ENCODE peak calls at places on chromosomes 5 and 9, in six cellular contexts. One of them, this sample, is unnamed.
A peak's percentile ranks its signal among the peaks of the same experiment; 100 is the strongest.

GRCh38 chr5:61277781-61278180 is 54.3 kb upstream of the ZSWIM6 start:
- DNase-seq in cardiac muscle cell: no peak
- DNase-seq in neural crest cell: no peak
- DNase-seq in Caco-2: no peak
- DNase-seq in ovary: no peak
- DNase-seq in GM13977: no peak
- DNase-seq in this sample: no peak

GRCh38 chr9:112028242-112029221 is 131.9 kb downstream of the UGCG start:
- DNase-seq in cardiac muscle cell: no peak
- DNase-seq in neural crest cell: no peak
- DNase-seq in Caco-2: no peak
- DNase-seq in ovary: no peak
- DNase-seq in GM13977: peak; percentile 40
- DNase-seq in this sample: no peak

GRCh38 chr9:8208465-8208864 is 408.9 kb upstream of the DMAC1 start:
- DNase-seq in cardiac muscle cell: no peak
- DNase-seq in neural crest cell: no peak
- DNase-seq in Caco-2: no peak
- DNase-seq in ovary: no peak
- DNase-seq in GM13977: no peak
- DNase-seq in this sample: no peak

GRCh38 chr5:6350277-6351090 is 27.9 kb downstream of the MED10 start:
- DNase-seq in cardiac muscle cell: no peak
- DNase-seq in neural crest cell: no peak
- DNase-seq in Caco-2: no peak
- DNase-seq in ovary: no peak
- DNase-seq in GM13977: no peak
- DNase-seq in this sample: no peak

GRCh38 chr9:135144581-135145108 is 57.2 kb downstream of the OLFM1 start:
- DNase-seq in cardiac muscle cell: no peak
- DNase-seq in neural crest cell: no peak
- DNase-seq in Caco-2: no peak
- DNase-seq in ovary: no peak
- DNase-seq in GM13977: no peak
- DNase-seq in this sample: no peak

GRCh38 chr5:54544044-54544443 is 26.5 kb downstream of the SNX18 start:
- DNase-seq in cardiac muscle cell: no peak
- DNase-seq in neural crest cell: no peak
- DNase-seq in Caco-2: no peak
- DNase-seq in ovary: no peak
- DNase-seq in GM13977: no peak
- DNase-seq in this sample: no peak

GRCh38 chr5:7397005-7397546 is 1.1 kb downstream of the ADCY2 start:
- DNase-seq in cardiac muscle cell: no peak
- DNase-seq in neural crest cell: no peak
- DNase-seq in Caco-2: no peak
- DNase-seq in ovary: no peak
- DNase-seq in GM13977: no peak
- DNase-seq in this sample: no peak

GRCh38 chr9:71968541-71969090 is 57.2 kb downstream of the C9orf85 start:
- DNase-seq in cardiac muscle cell: no peak
- DNase-seq in neural crest cell: no peak
- DNase-seq in Caco-2: no peak
- DNase-seq in ovary: no peak
- DNase-seq in GM13977: no peak
- DNase-seq in this sample: no peak

GRCh38 chr9:128145951-128146351 is 3.3 kb upstream of the LCN2 start:
- DNase-seq in cardiac muscle cell: no peak
- DNase-seq in neural crest cell: no peak
- DNase-seq in Caco-2: no peak
- DNase-seq in ovary: no peak
- DNase-seq in GM13977: no peak
- DNase-seq in this sample: no peak

GRCh38 chr9:92147854-92148184 is 32.6 kb upstream of the SPTLC1 start:
- DNase-seq in cardiac muscle cell: no peak
- DNase-seq in neural crest cell: no peak
- DNase-seq in Caco-2: no peak
- DNase-seq in ovary: no peak
- DNase-seq in GM13977: no peak
- DNase-seq in this sample: no peak

GRCh38 chr9:134433101-134433500 is 106.8 kb downstream of the RXRA start:
- DNase-seq in cardiac muscle cell: peak; percentile 45
- DNase-seq in neural crest cell: no peak
- DNase-seq in Caco-2: no peak
- DNase-seq in ovary: peak; percentile 57
- DNase-seq in GM13977: no peak
- DNase-seq in this sample: no peak

GRCh38 chr9:136665111-136665703 is 2.5 kb downstream of the EGFL7 start:
- DNase-seq in cardiac muscle cell: peak; percentile 35
- DNase-seq in neural crest cell: peak; percentile 49
- DNase-seq in Caco-2: no peak
- DNase-seq in ovary: no peak
- DNase-seq in GM13977: peak; percentile 81
- DNase-seq in this sample: peak; percentile 52
- TF ChIP-seq CTCF in cardiac muscle cell: peak; percentile 28
- TF ChIP-seq CTCF in neural crest cell: peak; percentile 56
- TF ChIP-seq CTCF in Caco-2: peak; percentile 5
- TF ChIP-seq CTCF in ovary: no peak
- TF ChIP-seq CTCF in GM13977: peak; percentile 1
- TF ChIP-seq CTCF in this sample: peak; percentile 57

DNA sequence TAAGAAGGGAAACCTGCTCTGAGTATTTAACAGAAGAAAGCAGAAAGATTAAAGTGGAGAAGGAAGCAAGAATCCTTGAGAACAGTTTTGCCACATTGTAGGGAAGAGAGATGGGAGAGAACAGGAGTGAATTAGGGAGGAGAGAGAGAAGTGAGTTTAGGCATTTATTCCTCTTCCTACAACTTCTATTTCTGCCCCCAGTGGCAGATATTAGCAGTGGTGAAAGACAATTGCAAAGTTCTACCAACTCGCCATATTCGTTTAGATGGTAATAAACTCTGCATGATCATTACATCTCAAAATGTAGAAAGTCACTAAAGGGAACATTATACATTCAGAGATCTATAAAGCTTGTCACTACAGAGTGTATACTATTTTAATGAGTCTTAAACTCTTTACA is 440.1 kb upstream of the TRPC7 start:
- DNase-seq in cardiac muscle cell: no peak
- DNase-seq in neural crest cell: no peak
- DNase-seq in Caco-2: no peak
- DNase-seq in ovary: no peak
- DNase-seq in GM13977: no peak
- DNase-seq in this sample: no peak
- TF ChIP-seq CTCF in cardiac muscle cell: no peak
- TF ChIP-seq CTCF in neural crest cell: peak; percentile 30
- TF ChIP-seq CTCF in Caco-2: peak; percentile 33
- TF ChIP-seq CTCF in ovary: no peak
- TF ChIP-seq CTCF in GM13977: no peak
- TF ChIP-seq CTCF in this sample: peak; percentile 42

GRCh38 chr9:19373527-19373926 is 6.5 kb downstream of the RPS6 start:
- DNase-seq in cardiac muscle cell: no peak
- DNase-seq in neural crest cell: no peak
- DNase-seq in Caco-2: no peak
- DNase-seq in ovary: no peak
- DNase-seq in GM13977: no peak
- DNase-seq in this sample: no peak

GRCh38 chr9:19372576-19372975 is 7.5 kb downstream of the RPS6 start:
- DNase-seq in cardiac muscle cell: no peak
- DNase-seq in neural crest cell: no peak
- DNase-seq in Caco-2: no peak
- DNase-seq in ovary: no peak
- DNase-seq in GM13977: no peak
- DNase-seq in this sample: no peak

GRCh38 chr9:19369107-19369506 is 10.9 kb downstream of the RPS6 start:
- DNase-seq in cardiac muscle cell: no peak
- DNase-seq in neural crest cell: no peak
- DNase-seq in Caco-2: no peak
- DNase-seq in ovary: no peak
- DNase-seq in GM13977: no peak
- DNase-seq in this sample: no peak

GRCh38 chr9:19375536-19375935 is 4.5 kb downstream of the RPS6 start:
- DNase-seq in cardiac muscle cell: no peak
- DNase-seq in neural crest cell: no peak
- DNase-seq in Caco-2: no peak
- DNase-seq in ovary: no peak
- DNase-seq in GM13977: no peak
- DNase-seq in this sample: no peak

DNA sequence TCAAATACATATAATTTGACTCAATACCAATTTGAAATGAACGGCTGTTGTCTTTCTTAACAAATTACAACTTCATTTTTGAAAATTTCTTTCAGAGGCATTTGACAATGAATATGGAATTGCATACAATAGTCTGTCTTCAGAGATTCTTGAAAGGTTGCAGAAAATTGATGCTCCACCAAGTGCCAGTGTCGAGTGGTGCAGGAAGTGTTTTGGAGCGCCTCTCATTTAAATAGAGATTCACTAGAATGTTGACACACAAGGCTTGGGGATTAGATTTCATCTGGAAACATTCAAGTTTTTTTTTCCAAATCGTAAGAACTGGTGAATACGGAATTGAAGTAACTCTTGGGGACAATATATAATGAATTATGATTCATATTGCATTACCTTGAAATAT is 8.1 kb downstream of the RPS6 start:
- DNase-seq in cardiac muscle cell: no peak
- DNase-seq in neural crest cell: no peak
- DNase-seq in Caco-2: no peak
- DNase-seq in ovary: no peak
- DNase-seq in GM13977: no peak
- DNase-seq in this sample: no peak
- TF ChIP-seq CTCF in cardiac muscle cell: no peak
- TF ChIP-seq CTCF in neural crest cell: peak; percentile 30
- TF ChIP-seq CTCF in Caco-2: no peak
- TF ChIP-seq CTCF in ovary: no peak
- TF ChIP-seq CTCF in GM13977: no peak
- TF ChIP-seq CTCF in this sample: no peak

GRCh38 chr5:137341831-137342230 is 157.3 kb downstream of the SPOCK1 start:
- DNase-seq in cardiac muscle cell: no peak
- DNase-seq in neural crest cell: no peak
- DNase-seq in Caco-2: no peak
- DNase-seq in ovary: no peak
- DNase-seq in GM13977: no peak
- DNase-seq in this sample: no peak

GRCh38 chr5:137342764-137343163 is 156.4 kb downstream of the SPOCK1 start:
- DNase-seq in cardiac muscle cell: no peak
- DNase-seq in neural crest cell: no peak
- DNase-seq in Caco-2: no peak
- DNase-seq in ovary: no peak
- DNase-seq in GM13977: no peak
- DNase-seq in this sample: no peak

GRCh38 chr5:137345396-137345795 is 153.7 kb downstream of the SPOCK1 start:
- DNase-seq in cardiac muscle cell: no peak
- DNase-seq in neural crest cell: no peak
- DNase-seq in Caco-2: no peak
- DNase-seq in ovary: no peak
- DNase-seq in GM13977: no peak
- DNase-seq in this sample: no peak

GRCh38 chr5:137344021-137344420 is 155.1 kb downstream of the SPOCK1 start:
- DNase-seq in cardiac muscle cell: no peak
- DNase-seq in neural crest cell: no peak
- DNase-seq in Caco-2: no peak
- DNase-seq in ovary: no peak
- DNase-seq in GM13977: no peak
- DNase-seq in this sample: no peak

GRCh38 chr5:137344723-137345322 is 154.3 kb downstream of the SPOCK1 start:
- DNase-seq in cardiac muscle cell: peak; percentile 85
- DNase-seq in neural crest cell: peak; percentile 57
- DNase-seq in Caco-2: no peak
- DNase-seq in ovary: no peak
- DNase-seq in GM13977: peak; percentile 32
- DNase-seq in this sample: peak; percentile 25
- TF ChIP-seq CTCF in cardiac muscle cell: peak; percentile 88
- TF ChIP-seq CTCF in neural crest cell: peak; percentile 81
- TF ChIP-seq CTCF in Caco-2: peak; percentile 74
- TF ChIP-seq CTCF in ovary: no peak
- TF ChIP-seq CTCF in GM13977: peak; percentile 70
- TF ChIP-seq CTCF in this sample: peak; percentile 72

DNA sequence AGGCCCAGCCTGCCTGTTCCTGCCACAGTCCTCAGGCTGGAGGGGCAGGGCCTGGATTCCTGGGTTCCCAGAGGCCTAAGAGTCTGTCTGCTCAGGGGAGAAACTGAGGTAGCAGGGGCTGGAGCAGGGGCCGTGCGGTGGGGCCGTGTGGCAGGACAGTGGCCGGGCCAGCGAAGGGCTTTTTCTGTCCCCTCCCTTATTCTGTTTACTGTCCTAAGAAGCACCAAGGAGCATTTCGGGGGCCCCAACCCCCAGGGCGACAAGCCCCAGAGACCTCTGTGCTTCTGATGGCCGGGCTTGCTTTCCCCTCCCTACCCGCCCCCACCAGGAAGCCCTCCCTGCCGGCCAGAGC is 6.8 kb upstream of the ASB6 start:
- DNase-seq in cardiac muscle cell: no peak
- DNase-seq in neural crest cell: no peak
- DNase-seq in Caco-2: no peak
- DNase-seq in ovary: peak; percentile 12
- DNase-seq in GM13977: no peak
- DNase-seq in this sample: no peak
- TF ChIP-seq CTCF in cardiac muscle cell: no peak
- TF ChIP-seq CTCF in neural crest cell: no peak
- TF ChIP-seq CTCF in Caco-2: no peak
- TF ChIP-seq CTCF in ovary: no peak
- TF ChIP-seq CTCF in GM13977: no peak
- TF ChIP-seq CTCF in this sample: no peak

GRCh38 chr5:72917371-72917776 is 38.5 kb upstream of the FCHO2 start:
- DNase-seq in cardiac muscle cell: no peak
- DNase-seq in neural crest cell: no peak
- DNase-seq in Caco-2: no peak
- DNase-seq in ovary: no peak
- DNase-seq in GM13977: no peak
- DNase-seq in this sample: no peak
- TF ChIP-seq CTCF in cardiac muscle cell: no peak
- TF ChIP-seq CTCF in neural crest cell: no peak
- TF ChIP-seq CTCF in Caco-2: no peak
- TF ChIP-seq CTCF in ovary: no peak
- TF ChIP-seq CTCF in GM13977: no peak
- TF ChIP-seq CTCF in this sample: no peak

DNA sequence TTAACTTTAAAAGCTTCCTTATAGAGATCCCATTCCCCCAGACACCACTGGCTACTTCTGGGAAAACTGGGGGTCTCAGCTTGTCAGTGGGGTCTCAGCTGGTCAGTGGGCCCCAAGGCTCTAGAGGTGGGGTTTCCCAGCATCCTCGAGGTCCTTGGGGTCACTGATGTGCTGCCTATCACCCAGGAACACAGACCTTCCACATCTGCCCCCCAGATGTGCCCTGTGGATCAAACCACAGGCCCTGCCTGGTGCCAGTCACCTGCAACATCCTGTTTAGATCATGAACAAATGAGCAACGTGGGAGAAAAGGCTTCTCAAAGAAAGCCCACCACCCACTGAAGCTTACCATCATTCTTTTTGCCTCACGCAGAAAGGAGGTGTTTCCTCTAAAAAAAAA is 165.6 kb upstream of the FSTL4 start:
- DNase-seq in cardiac muscle cell: no peak
- DNase-seq in neural crest cell: no peak
- DNase-seq in Caco-2: no peak
- DNase-seq in ovary: no peak
- DNase-seq in GM13977: no peak
- DNase-seq in this sample: no peak
- TF ChIP-seq CTCF in cardiac muscle cell: no peak
- TF ChIP-seq CTCF in neural crest cell: no peak
- TF ChIP-seq CTCF in Caco-2: no peak
- TF ChIP-seq CTCF in ovary: no peak
- TF ChIP-seq CTCF in GM13977: no peak
- TF ChIP-seq CTCF in this sample: no peak

GRCh38 chr5:42514759-42515158 is 91.5 kb downstream of the GHR start:
- DNase-seq in cardiac muscle cell: no peak
- DNase-seq in neural crest cell: no peak
- DNase-seq in Caco-2: no peak
- DNase-seq in ovary: no peak
- DNase-seq in GM13977: peak; percentile 13
- DNase-seq in this sample: no peak
- TF ChIP-seq CTCF in cardiac muscle cell: no peak
- TF ChIP-seq CTCF in neural crest cell: no peak
- TF ChIP-seq CTCF in Caco-2: peak; percentile 33
- TF ChIP-seq CTCF in ovary: no peak
- TF ChIP-seq CTCF in GM13977: peak; percentile 25
- TF ChIP-seq CTCF in this sample: no peak